ENCODE peak calls at places on chromosomes 11 and 22, in five cellular contexts. One of them, this sample, is unnamed. For H3K4me1, the result is how much of the 10 kb centered on the place peaks cover.

GRCh38 chr11:7576671-7577225 is 62.9 kb downstream of the PPFIBP2 start:
- DNase-seq in tibial artery: peak
- DNase-seq in astrocyte: peak
- DNase-seq in tibial nerve: no peak
- DNase-seq in heart right ventricle: peak
- DNase-seq in this sample: no peak

GRCh38 chr11:130216591-130217132 is 57.1 kb downstream of the ST14 start:
- DNase-seq in tibial artery: no peak
- DNase-seq in astrocyte: no peak
- DNase-seq in tibial nerve: no peak
- DNase-seq in heart right ventricle: no peak
- DNase-seq in this sample: peak

GRCh38 chr11:61020706-61021235 is 49.3 kb downstream of the CD6 start:
- DNase-seq in tibial artery: no peak
- DNase-seq in astrocyte: no peak
- DNase-seq in tibial nerve: no peak
- DNase-seq in heart right ventricle: no peak
- DNase-seq in this sample: no peak

GRCh38 chr22:27518583-27519437 is 282.7 kb downstream of the MN1 start:
- DNase-seq in tibial artery: no peak
- DNase-seq in astrocyte: peak
- DNase-seq in tibial nerve: no peak
- DNase-seq in heart right ventricle: no peak
- DNase-seq in this sample: no peak

GRCh38 chr22:39012525-39013516 is 1.2 kb upstream of the APOBEC3C start:
- DNase-seq in tibial artery: no peak
- DNase-seq in astrocyte: no peak
- DNase-seq in tibial nerve: no peak
- DNase-seq in heart right ventricle: no peak
- DNase-seq in this sample: no peak

GRCh38 chr11:69654001-69654659 is 13.2 kb downstream of the CCND1 start:
- DNase-seq in tibial artery: peak
- DNase-seq in astrocyte: no peak
- DNase-seq in tibial nerve: no peak
- DNase-seq in heart right ventricle: no peak
- DNase-seq in this sample: no peak

GRCh38 chr11:70677232-70677916 is 279.0 kb downstream of the CTTN start:
- DNase-seq in tibial artery: no peak
- DNase-seq in astrocyte: no peak
- DNase-seq in tibial nerve: no peak
- DNase-seq in heart right ventricle: no peak
- DNase-seq in this sample: no peak

GRCh38 chr11:74932169-74932568 is 16.7 kb downstream of the XRRA1 start:
- DNase-seq in tibial artery: no peak
- DNase-seq in astrocyte: peak
- DNase-seq in tibial nerve: no peak
- DNase-seq in heart right ventricle: no peak
- DNase-seq in this sample: no peak

GRCh38 chr11:11786771-11787170 is 55.0 kb upstream of the USP47 start:
- DNase-seq in tibial artery: no peak
- DNase-seq in astrocyte: peak
- DNase-seq in tibial nerve: no peak
- DNase-seq in heart right ventricle: no peak
- DNase-seq in this sample: no peak

GRCh38 chr22:48581206-48581766 is 1246.4 kb downstream of the BRD1 start:
- DNase-seq in tibial artery: no peak
- DNase-seq in astrocyte: no peak
- DNase-seq in tibial nerve: no peak
- DNase-seq in heart right ventricle: no peak
- DNase-seq in this sample: no peak

GRCh38 chr11:92685049-92685448 is 284.4 kb upstream of the MTNR1B start:
- DNase-seq in tibial artery: no peak
- DNase-seq in astrocyte: no peak
- DNase-seq in tibial nerve: no peak
- DNase-seq in heart right ventricle: no peak
- DNase-seq in this sample: no peak

GRCh38 chr22:29477919-29478318 is 2.1 kb upstream of the NEFH start:
- DNase-seq in tibial artery: no peak
- DNase-seq in astrocyte: no peak
- DNase-seq in tibial nerve: no peak
- DNase-seq in heart right ventricle: no peak
- DNase-seq in this sample: no peak

GRCh38 chr11:124739479-124740276 is at the start of gene NRGN:
- DNase-seq in tibial artery: peak
- DNase-seq in astrocyte: peak
- DNase-seq in tibial nerve: peak
- DNase-seq in heart right ventricle: peak
- DNase-seq in this sample: peak

GRCh38 chr11:35274909-35275807 is 136.2 kb downstream of the CD44 start:
- DNase-seq in tibial artery: peak
- DNase-seq in astrocyte: no peak
- DNase-seq in tibial nerve: no peak
- DNase-seq in heart right ventricle: peak
- DNase-seq in this sample: no peak

GRCh38 chr11:60119708-60120107 is 31.2 kb downstream of the MS4A2 start:
- DNase-seq in tibial artery: no peak
- DNase-seq in astrocyte: no peak
- DNase-seq in tibial nerve: no peak
- DNase-seq in heart right ventricle: no peak
- DNase-seq in this sample: no peak

GRCh38 chr11:41281131-41281742 is 178.2 kb downstream of the LRRC4C start:
- DNase-seq in tibial artery: no peak
- DNase-seq in astrocyte: peak
- DNase-seq in tibial nerve: no peak
- DNase-seq in heart right ventricle: no peak
- DNase-seq in this sample: no peak

GRCh38 chr11:101960231-101960630 is 43.9 kb upstream of the ANGPTL5 start:
- DNase-seq in tibial artery: no peak
- DNase-seq in astrocyte: no peak
- DNase-seq in tibial nerve: no peak
- DNase-seq in heart right ventricle: no peak
- DNase-seq in this sample: no peak

GRCh38 chr22:45212306-45212709 is 28.4 kb downstream of the KIAA0930 start:
- DNase-seq in tibial artery: peak
- DNase-seq in astrocyte: peak
- DNase-seq in tibial nerve: no peak
- DNase-seq in heart right ventricle: peak
- DNase-seq in this sample: peak

GRCh38 chr11:66962247-66962646 is 4.1 kb upstream of the PC start:
- DNase-seq in tibial artery: no peak
- DNase-seq in astrocyte: no peak
- DNase-seq in tibial nerve: no peak
- DNase-seq in heart right ventricle: no peak
- DNase-seq in this sample: no peak

GRCh38 chr11:15941206-15941770 is 415.1 kb downstream of the SOX6 start:
- DNase-seq in tibial artery: no peak
- DNase-seq in astrocyte: peak
- DNase-seq in tibial nerve: peak
- DNase-seq in heart right ventricle: no peak
- DNase-seq in this sample: no peak

GRCh38 chr11:120167659-120168058 is 29.7 kb upstream of the TRIM29 start:
- DNase-seq in tibial artery: peak
- DNase-seq in astrocyte: no peak
- DNase-seq in tibial nerve: no peak
- DNase-seq in heart right ventricle: no peak
- DNase-seq in this sample: peak

GRCh38 chr11:10323793-10324170 is 18.9 kb downstream of the ADM start:
- DNase-seq in tibial artery: no peak
- DNase-seq in astrocyte: peak
- DNase-seq in tibial nerve: no peak
- DNase-seq in heart right ventricle: no peak
- DNase-seq in this sample: no peak

GRCh38 chr11:95684170-95684569 is 105.4 kb downstream of the FAM76B start:
- DNase-seq in tibial artery: no peak
- DNase-seq in astrocyte: no peak
- DNase-seq in tibial nerve: no peak
- DNase-seq in heart right ventricle: no peak
- DNase-seq in this sample: no peak

GRCh38 chr11:86222081-86222480 is 22.5 kb upstream of the EED start:
- DNase-seq in tibial artery: no peak
- DNase-seq in astrocyte: no peak
- DNase-seq in tibial nerve: no peak
- DNase-seq in heart right ventricle: no peak
- DNase-seq in this sample: no peak

GRCh38 chr11:111205622-111206385 is 39.7 kb upstream of the POU2AF2 start:
- DNase-seq in tibial artery: no peak
- DNase-seq in astrocyte: no peak
- DNase-seq in tibial nerve: no peak
- DNase-seq in heart right ventricle: no peak
- DNase-seq in this sample: no peak

GRCh38 chr11:114060402-114061052 is 1.0 kb downstream of the ZBTB16 start:
- DNase-seq in tibial artery: no peak
- DNase-seq in astrocyte: no peak
- DNase-seq in tibial nerve: no peak
- DNase-seq in heart right ventricle: peak
- DNase-seq in this sample: no peak

GRCh38 chr11:7683571-7683970 is 10.3 kb upstream of the CYB5R2 start:
- DNase-seq in tibial artery: no peak
- DNase-seq in astrocyte: no peak
- DNase-seq in tibial nerve: no peak
- DNase-seq in heart right ventricle: no peak
- DNase-seq in this sample: no peak

GRCh38 chr11:96091476-96091875 is 167.6 kb upstream of the MTMR2 start:
- DNase-seq in tibial artery: no peak
- DNase-seq in astrocyte: no peak
- DNase-seq in tibial nerve: no peak
- DNase-seq in heart right ventricle: no peak
- DNase-seq in this sample: no peak

GRCh38 chr11:100328626-100329340 is 358.3 kb upstream of the ARHGAP42 start:
- DNase-seq in tibial artery: no peak
- DNase-seq in astrocyte: no peak
- DNase-seq in tibial nerve: no peak
- DNase-seq in heart right ventricle: no peak
- DNase-seq in this sample: no peak

GRCh38 chr22:46971141-46971775 is 208.8 kb downstream of the TBC1D22A start:
- DNase-seq in tibial artery: no peak
- DNase-seq in astrocyte: peak
- DNase-seq in tibial nerve: no peak
- DNase-seq in heart right ventricle: peak
- DNase-seq in this sample: peak

GRCh38 chr22:36107436-36107835 is 53.1 kb downstream of the APOL3 start:
- DNase-seq in tibial artery: peak
- DNase-seq in astrocyte: no peak
- DNase-seq in tibial nerve: no peak
- DNase-seq in heart right ventricle: no peak
- DNase-seq in this sample: no peak

GRCh38 chr11:76856111-76856510 is 4.6 kb upstream of the ACER3 start:
- DNase-seq in tibial artery: no peak
- DNase-seq in astrocyte: no peak
- DNase-seq in tibial nerve: no peak
- DNase-seq in heart right ventricle: no peak
- DNase-seq in this sample: no peak

GRCh38 chr11:126115820-126116319 is 53.2 kb upstream of the CDON start:
- DNase-seq in tibial artery: peak
- DNase-seq in astrocyte: peak
- DNase-seq in tibial nerve: peak
- DNase-seq in heart right ventricle: peak
- DNase-seq in this sample: peak

GRCh38 chr11:4960877-4961276 is 5.4 kb upstream of the OR51A2 start:
- DNase-seq in tibial artery: no peak
- DNase-seq in astrocyte: no peak
- DNase-seq in tibial nerve: no peak
- DNase-seq in heart right ventricle: no peak
- DNase-seq in this sample: no peak

DNA sequence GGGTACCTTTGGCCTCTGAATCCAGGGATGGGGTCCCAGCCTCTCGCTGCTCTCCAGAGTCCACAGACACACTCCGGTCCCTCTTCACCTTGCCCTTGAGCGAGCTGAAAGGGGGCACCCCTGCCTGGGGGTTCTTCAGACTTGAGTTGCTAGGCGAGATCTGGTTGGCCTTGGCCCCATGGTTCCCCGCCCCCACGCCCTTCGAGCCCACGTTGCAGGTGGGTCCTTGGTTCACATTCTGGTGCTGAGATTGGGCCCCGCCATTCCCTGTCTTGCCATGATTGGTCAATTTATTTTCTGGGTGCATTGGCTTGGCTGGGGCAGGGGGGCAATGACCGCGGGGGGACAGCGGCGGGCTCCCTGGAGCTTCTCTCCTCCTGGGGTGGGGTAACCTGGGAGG is 17.5 kb downstream of the BCL9L start:
- DNase-seq in tibial artery: no peak
- DNase-seq in astrocyte: no peak
- DNase-seq in tibial nerve: no peak
- DNase-seq in heart right ventricle: no peak
- DNase-seq in this sample: no peak
- H3K4me3 ChIP-seq in tibial artery: no peak
- H3K4me3 ChIP-seq in astrocyte: no peak
- H3K4me3 ChIP-seq in tibial nerve: no peak
- H3K4me3 ChIP-seq in heart right ventricle: no peak
- H3K4me3 ChIP-seq in this sample: no peak

DNA sequence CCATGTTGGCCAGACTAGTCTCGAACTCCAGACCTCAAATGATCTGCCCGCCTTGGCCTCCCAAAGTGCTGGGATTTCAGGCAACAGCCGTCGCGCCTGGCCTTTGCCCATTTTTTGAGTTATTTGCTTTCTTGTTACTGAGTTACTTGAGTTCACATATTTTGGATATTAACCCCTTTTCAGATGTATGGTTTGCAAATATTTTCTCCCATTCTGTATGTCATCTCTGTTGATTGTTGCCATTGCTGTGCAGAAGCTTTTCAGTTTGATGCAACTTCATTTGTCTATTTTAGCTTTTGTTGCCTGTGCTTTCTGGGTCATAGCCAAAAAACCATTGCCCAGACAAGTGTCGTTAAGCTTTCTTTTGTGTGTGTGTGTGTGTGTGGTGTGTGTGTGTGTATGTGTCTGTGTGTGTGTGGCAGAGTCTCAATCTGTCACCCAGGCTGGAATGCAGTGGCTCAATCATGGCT is 6.8 kb downstream of the TSGA10IP start:
- DNase-seq in tibial artery: no peak
- DNase-seq in astrocyte: no peak
- DNase-seq in tibial nerve: no peak
- DNase-seq in heart right ventricle: no peak
- DNase-seq in this sample: no peak
- TF ChIP-seq CTCF in tibial artery: no peak
- TF ChIP-seq CTCF in astrocyte: no peak
- TF ChIP-seq CTCF in tibial nerve: no peak
- TF ChIP-seq CTCF in heart right ventricle: no peak
- TF ChIP-seq CTCF in this sample: no peak

DNA sequence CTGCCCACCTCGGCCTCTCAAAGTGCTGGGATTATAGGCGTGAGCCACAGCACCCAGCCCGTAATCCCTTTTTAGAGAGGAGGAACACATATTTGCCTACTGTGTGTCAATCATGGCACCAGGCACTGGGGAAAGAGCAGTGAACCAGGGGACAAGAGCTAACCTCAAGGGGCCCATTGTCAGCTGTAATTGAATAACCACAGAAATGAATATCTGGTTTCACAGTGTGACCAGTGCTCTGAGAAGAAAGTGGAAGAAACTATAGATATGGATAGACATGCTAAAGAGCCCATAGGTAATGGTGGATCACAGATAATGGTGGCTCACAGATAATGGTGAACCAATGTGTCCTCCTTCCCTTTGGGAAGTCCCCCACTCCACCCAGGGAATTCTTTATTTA is 8.6 kb upstream of the KCTD14 start:
- DNase-seq in tibial artery: no peak
- DNase-seq in astrocyte: no peak
- DNase-seq in tibial nerve: no peak
- DNase-seq in heart right ventricle: no peak
- DNase-seq in this sample: no peak
- H3K4me1 ChIP-seq in tibial artery: under half
- H3K4me1 ChIP-seq in astrocyte: under half
- H3K4me1 ChIP-seq in tibial nerve: under half
- H3K4me1 ChIP-seq in heart right ventricle: under half
- H3K4me1 ChIP-seq in this sample: under half

GRCh38 chr11:134332782-134333181 is 994 bp downstream of the GLB1L2 start:
- DNase-seq in tibial artery: no peak
- DNase-seq in astrocyte: no peak
- DNase-seq in tibial nerve: no peak
- DNase-seq in heart right ventricle: no peak
- DNase-seq in this sample: no peak
- H3K4me3 ChIP-seq in tibial artery: peak
- H3K4me3 ChIP-seq in astrocyte: no peak
- H3K4me3 ChIP-seq in tibial nerve: peak
- H3K4me3 ChIP-seq in heart right ventricle: no peak
- H3K4me3 ChIP-seq in this sample: no peak